ENCODE peak calls at places on chromosome 14, in six cellular contexts. J is stimulated activated CD4-positive, alpha-beta T cell treated with anti-CD3 and anti-CD28 coated beads, Interleukin-12 subunit alpha, Interleukin-12 subunit beta, amount 100 ng/mL, for 4 hours; K is nucleus accumbens; S is HCEC 1CT; P is naive thymus-derived CD8-positive, alpha-beta T cell; A is A172. R is an unnamed sample.

GRCh38 chr14:103628684-103629502 is at the start of gene KLC1:
- DNase-seq in J (peak), K (peak), S (peak), P (peak), A (peak), R (peak)

GRCh38 chr14:96038920-96039632 is at the start of gene C14orf132:
- DNase-seq in J (peak), K (peak), S (peak), P (peak), A (peak), R (peak)

GRCh38 chr14:66508846-66509621 is 1.1 kb downstream of the GPHN start:
- DNase-seq in J (peak), K (peak), S (peak), P (peak), A (peak), R (peak)

GRCh38 chr14:61145903-61146411 is 135.2 kb downstream of the TMEM30B start:
- DNase-seq in J (no peak), K (no peak), S (peak), P (no peak), A (no peak), R (peak)

GRCh38 chr14:32109676-32110075 is 32.6 kb downstream of the ARHGAP5 start:
- DNase-seq in J (no peak), K (no peak), S (peak), P (no peak), A (no peak), R (peak)

GRCh38 chr14:52241102-52241793 is 26.2 kb upstream of the PTGDR start:
- DNase-seq in J (no peak), K (no peak), S (peak), P (no peak), A (peak), R (peak)

GRCh38 chr14:38210587-38211257 is 3.0 kb downstream of the SSTR1 start:
- DNase-seq in J (no peak), K (no peak), S (peak), P (no peak), A (no peak), R (no peak)

GRCh38 chr14:65170768-65171251 is 68.5 kb upstream of the MAX start:
- DNase-seq in J (peak), K (peak), S (peak), P (peak), A (peak), R (peak)

GRCh38 chr14:103000291-103000921 is 56.9 kb downstream of the CDC42BPB start:
- DNase-seq in J (no peak), K (no peak), S (no peak), P (no peak), A (no peak), R (no peak)

GRCh38 chr14:23061995-23062394 is 4.7 kb upstream of the CDH24 start:
- DNase-seq in J (no peak), K (no peak), S (peak), P (no peak), A (peak), R (peak)